ENCODE peak calls at places on chromosomes 5 and 9, in four cellular contexts. B is BJ, Y is suprapubic skin, W is fibroblast of pulmonary artery. N is an unnamed sample.

GRCh38 chr5:150329038-150329437 is 26.3 kb upstream of the ARSI start:
- DNase-seq in W (peak), Y (no peak), B (no peak), N (peak)

GRCh38 chr5:131262953-131263541 is 806 bp upstream of the CDC42SE2 start:
- DNase-seq in Y (no peak), B (no peak), W (peak), N (peak)

GRCh38 chr9:70260007-70260443 is 1.2 kb downstream of the SMC5 start:
- DNase-seq in Y (no peak), B (no peak), W (no peak), N (no peak)

GRCh38 chr9:31089822-31090221 is 1294.6 kb upstream of the ACO1 start:
- DNase-seq in B (no peak), Y (no peak), W (peak), N (peak)

GRCh38 chr9:37100317-37100716 is 20.1 kb upstream of the ZCCHC7 start:
- DNase-seq in B (no peak), Y (no peak), W (no peak), N (no peak)

GRCh38 chr5:38462972-38463633 is 93.3 kb downstream of the LIFR start:
- DNase-seq in W (peak), Y (no peak), B (no peak), N (peak)

GRCh38 chr5:2891781-2892180 is 140.3 kb upstream of the IRX2 start:
- DNase-seq in B (no peak), Y (peak), W (no peak), N (no peak)

GRCh38 chr5:74174366-74174765 is 466.2 kb downstream of the ENC1 start:
- DNase-seq in B (no peak), W (no peak), Y (no peak), N (no peak)

GRCh38 chr5:114367029-114367428 is 5.2 kb downstream of the KCNN2 start:
- DNase-seq in W (peak), Y (no peak), B (no peak), N (peak)

GRCh38 chr5:148374693-148375360 is 8.9 kb upstream of the FBXO38 start:
- DNase-seq in W (peak), Y (no peak), B (no peak), N (peak)

GRCh38 chr9:105063665-105064247 is 135.8 kb upstream of the ABCA1 start:
- DNase-seq in B (peak), W (peak), Y (no peak), N (peak)

GRCh38 chr9:72478993-72479392 is 42.4 kb upstream of the TMC1 start:
- DNase-seq in Y (no peak), W (peak), B (no peak), N (peak)

N was measured in cardiac fibroblast.